ENCODE peak calls at places on chromosomes 16 and 17, in five cellular contexts. One of them, this sample, is unnamed.

GRCh38 chr16:88618182-88618955 is 20.0 kb upstream of the IL17C start:
- DNase-seq in fibroblast of lung: no peak
- DNase-seq in Karpas-422: no peak
- DNase-seq in H9: no peak
- DNase-seq in OCI-LY7: no peak
- DNase-seq in this sample: no peak

GRCh38 chr16:1168837-1169236 is 15.9 kb downstream of the CACNA1H start:
- DNase-seq in H9: no peak
- DNase-seq in Karpas-422: no peak
- DNase-seq in fibroblast of lung: no peak
- DNase-seq in OCI-LY7: no peak
- DNase-seq in this sample: no peak

GRCh38 chr17:50871369-50871768 is 5.2 kb upstream of the TOB1 start:
- DNase-seq in Karpas-422: no peak
- DNase-seq in H9: peak; percentile 3
- DNase-seq in fibroblast of lung: no peak
- DNase-seq in OCI-LY7: no peak
- DNase-seq in this sample: peak; percentile 50

GRCh38 chr16:11914210-11914758 is 1.5 kb downstream of the GSPT1 start:
- DNase-seq in Karpas-422: peak; percentile 54
- DNase-seq in fibroblast of lung: peak; percentile 6
- DNase-seq in H9: no peak
- DNase-seq in OCI-LY7: peak; percentile 37
- DNase-seq in this sample: no peak

GRCh38 chr17:74386397-74386796 is 19.1 kb downstream of the GPR142 start:
- DNase-seq in OCI-LY7: no peak
- DNase-seq in Karpas-422: no peak
- DNase-seq in fibroblast of lung: no peak
- DNase-seq in H9: no peak
- DNase-seq in this sample: no peak

GRCh38 chr17:40448213-40448638 is 5.0 kb downstream of the IGFBP4 start:
- DNase-seq in H9: no peak
- DNase-seq in Karpas-422: no peak
- DNase-seq in fibroblast of lung: peak; percentile 60
- DNase-seq in OCI-LY7: no peak
- DNase-seq in this sample: peak; percentile 73

GRCh38 chr17:67942810-67943209 is 53.5 kb downstream of the C17orf58 start:
- DNase-seq in OCI-LY7: peak; percentile 15
- DNase-seq in H9: no peak
- DNase-seq in fibroblast of lung: peak; percentile 12
- DNase-seq in Karpas-422: no peak
- DNase-seq in this sample: no peak

GRCh38 chr16:72270531-72270930 is 98.6 kb upstream of the PMFBP1 start:
- DNase-seq in H9: no peak
- DNase-seq in Karpas-422: no peak
- DNase-seq in OCI-LY7: no peak
- DNase-seq in fibroblast of lung: no peak
- DNase-seq in this sample: no peak

GRCh38 chr17:72099919-72100318 is 20.9 kb upstream of the SOX9 start:
- DNase-seq in fibroblast of lung: peak; percentile 33
- DNase-seq in OCI-LY7: no peak
- DNase-seq in Karpas-422: no peak
- DNase-seq in H9: no peak
- DNase-seq in this sample: no peak

GRCh38 chr17:146983-147761 is 9.8 kb downstream of the SCGB1C2 start:
- DNase-seq in OCI-LY7: no peak
- DNase-seq in Karpas-422: no peak
- DNase-seq in fibroblast of lung: no peak
- DNase-seq in H9: no peak
- DNase-seq in this sample: no peak

GRCh38 chr16:11372073-11372923 is 27.0 kb downstream of the RMI2 start:
- DNase-seq in Karpas-422: no peak
- DNase-seq in H9: no peak
- DNase-seq in OCI-LY7: no peak
- DNase-seq in fibroblast of lung: no peak
- DNase-seq in this sample: no peak

GRCh38 chr16:83955218-83956130 is 2.4 kb downstream of the OSGIN1 start:
- DNase-seq in fibroblast of lung: peak; percentile 52
- DNase-seq in H9: no peak
- DNase-seq in Karpas-422: no peak
- DNase-seq in OCI-LY7: no peak
- DNase-seq in this sample: no peak

GRCh38 chr16:16960785-16961184 is 510.0 kb downstream of the XYLT1 start:
- DNase-seq in H9: peak; percentile 60
- DNase-seq in fibroblast of lung: no peak
- DNase-seq in Karpas-422: no peak
- DNase-seq in OCI-LY7: no peak
- DNase-seq in this sample: no peak

GRCh38 chr17:13266596-13266995 is 248.8 kb upstream of the ELAC2 start:
- DNase-seq in Karpas-422: no peak
- DNase-seq in OCI-LY7: no peak
- DNase-seq in H9: no peak
- DNase-seq in fibroblast of lung: no peak
- DNase-seq in this sample: no peak

GRCh38 chr17:19401321-19402010 is 9.6 kb upstream of the RNF112 start:
- DNase-seq in fibroblast of lung: no peak
- DNase-seq in H9: no peak
- DNase-seq in Karpas-422: no peak
- DNase-seq in OCI-LY7: no peak
- DNase-seq in this sample: no peak

GRCh38 chr17:48307814-48308411 is 122.1 kb downstream of the SKAP1 start:
- DNase-seq in H9: peak; percentile 71
- DNase-seq in OCI-LY7: peak; percentile 70
- DNase-seq in Karpas-422: peak; percentile 79
- DNase-seq in fibroblast of lung: peak; percentile 80
- DNase-seq in this sample: peak; percentile 54

GRCh38 chr17:73196500-73196899 is 3.6 kb downstream of the COG1 start:
- DNase-seq in OCI-LY7: no peak
- DNase-seq in fibroblast of lung: peak; percentile 38
- DNase-seq in Karpas-422: no peak
- DNase-seq in H9: peak; percentile 85
- DNase-seq in this sample: no peak

GRCh38 chr17:80426671-80427326 is 11.8 kb downstream of the ENDOV start:
- DNase-seq in fibroblast of lung: peak; percentile 51
- DNase-seq in OCI-LY7: peak; percentile 89
- DNase-seq in H9: peak; percentile 93
- DNase-seq in Karpas-422: peak; percentile 93
- DNase-seq in this sample: peak; percentile 82
- H2AFZ ChIP-seq in fibroblast of lung: no peak overlapping the region
- H2AFZ ChIP-seq in OCI-LY7: no peak overlapping the region
- H2AFZ ChIP-seq in H9: no peak overlapping the region
- H2AFZ ChIP-seq in Karpas-422: no peak overlapping the region
- H2AFZ ChIP-seq in this sample: peak overlapping the region; percentile 52

GRCh38 chr16:5557966-5558365 is 460.4 kb upstream of the EEF2KMT start:
- DNase-seq in H9: no peak
- DNase-seq in OCI-LY7: no peak
- DNase-seq in Karpas-422: peak; percentile 55
- DNase-seq in fibroblast of lung: no peak
- DNase-seq in this sample: no peak

GRCh38 chr16:5557448-5557847 is 459.9 kb upstream of the EEF2KMT start:
- DNase-seq in Karpas-422: no peak
- DNase-seq in OCI-LY7: no peak
- DNase-seq in H9: no peak
- DNase-seq in fibroblast of lung: no peak
- DNase-seq in this sample: no peak

DNA sequence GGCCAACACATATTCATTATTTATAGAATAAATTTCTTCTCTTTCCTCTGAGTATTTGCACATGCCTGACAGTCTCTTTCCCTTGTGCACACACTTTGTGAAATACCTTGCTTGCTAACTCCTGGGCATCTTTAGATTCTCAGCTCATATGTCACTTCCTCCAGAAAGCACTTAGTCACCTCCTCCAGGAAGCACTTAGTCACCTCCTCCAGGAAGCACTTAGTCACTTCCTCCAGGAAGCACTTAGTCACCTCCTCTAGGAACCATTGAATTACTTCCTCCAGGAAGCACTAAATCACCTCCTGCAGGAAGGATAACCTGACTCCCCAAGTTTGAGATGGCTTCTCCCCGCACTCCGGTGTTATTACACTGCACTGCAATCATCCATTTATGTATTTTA is 462.5 kb upstream of the EEF2KMT start:
- DNase-seq in OCI-LY7: peak; percentile 1
- DNase-seq in Karpas-422: peak; percentile 70
- DNase-seq in fibroblast of lung: no peak
- DNase-seq in H9: no peak
- DNase-seq in this sample: no peak
- H2AFZ ChIP-seq in OCI-LY7: peak overlapping the region; percentile 58
- H2AFZ ChIP-seq in Karpas-422: no peak overlapping the region
- H2AFZ ChIP-seq in fibroblast of lung: no peak overlapping the region
- H2AFZ ChIP-seq in H9: no peak overlapping the region
- H2AFZ ChIP-seq in this sample: no peak overlapping the region

GRCh38 chr17:83194761-83195329 is 115.4 kb downstream of the METRNL start:
- DNase-seq in fibroblast of lung: no peak
- DNase-seq in H9: no peak
- DNase-seq in Karpas-422: no peak
- DNase-seq in OCI-LY7: no peak
- DNase-seq in this sample: no peak
- H2AFZ ChIP-seq in fibroblast of lung: no peak overlapping the region
- H2AFZ ChIP-seq in H9: no peak overlapping the region
- H2AFZ ChIP-seq in Karpas-422: no peak overlapping the region
- H2AFZ ChIP-seq in OCI-LY7: no peak overlapping the region
- H2AFZ ChIP-seq in this sample: no peak overlapping the region

DNA sequence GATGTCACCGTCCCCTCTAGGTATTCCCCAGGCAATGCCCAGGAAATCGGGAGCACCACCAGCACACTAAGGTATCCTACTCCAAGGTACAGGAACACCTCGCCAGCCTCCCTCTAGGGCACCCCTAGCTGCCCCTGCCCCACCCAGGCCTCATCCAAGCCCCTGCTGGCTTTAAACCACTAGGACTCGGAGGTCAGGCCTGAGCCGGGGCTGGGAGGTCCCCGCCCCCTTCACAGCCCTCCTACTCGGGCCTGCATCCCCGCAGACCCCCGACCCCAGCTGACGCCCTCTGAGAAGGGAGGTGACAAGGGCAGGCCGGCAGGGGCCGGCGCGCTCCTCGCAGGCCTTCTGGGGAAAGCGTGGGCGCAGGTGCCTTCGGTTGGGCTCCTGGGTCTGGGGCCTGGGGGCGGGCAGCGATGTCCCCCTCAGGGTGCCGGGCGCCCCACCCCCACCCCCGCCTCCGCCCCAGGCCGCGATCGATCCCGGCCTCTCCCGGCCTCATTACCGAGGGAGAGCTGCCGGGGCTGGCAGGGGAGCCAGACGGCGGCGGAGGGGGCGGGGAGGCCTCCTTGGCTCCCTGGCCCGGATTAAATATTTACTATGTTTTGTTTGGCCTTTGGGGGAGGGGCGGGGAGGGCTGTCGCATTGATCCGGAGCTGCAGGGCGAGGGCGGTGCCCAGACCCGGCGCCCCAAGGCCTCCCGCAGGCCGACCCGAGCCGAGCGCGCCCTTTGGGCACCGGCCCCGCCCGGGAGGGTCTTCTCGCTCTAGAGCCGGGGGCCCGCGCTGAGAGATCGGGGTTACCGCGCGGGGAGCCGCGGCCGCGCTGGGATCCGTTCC is 27.3 kb downstream of the RTN4RL1 start:
- DNase-seq in H9: peak; percentile 76
- DNase-seq in OCI-LY7: no peak
- DNase-seq in Karpas-422: no peak
- DNase-seq in fibroblast of lung: no peak
- DNase-seq in this sample: no peak
- H2AFZ ChIP-seq in H9: no peak overlapping the region
- H2AFZ ChIP-seq in OCI-LY7: no peak overlapping the region
- H2AFZ ChIP-seq in Karpas-422: no peak overlapping the region
- H2AFZ ChIP-seq in fibroblast of lung: no peak overlapping the region
- H2AFZ ChIP-seq in this sample: no peak overlapping the region

GRCh38 chr16:57749872-57750452 is 14.4 kb downstream of the KATNB1 start:
- DNase-seq in fibroblast of lung: no peak
- DNase-seq in OCI-LY7: no peak
- DNase-seq in H9: no peak
- DNase-seq in Karpas-422: no peak
- DNase-seq in this sample: no peak
- H2AFZ ChIP-seq in fibroblast of lung: no peak overlapping the region
- H2AFZ ChIP-seq in OCI-LY7: no peak overlapping the region
- H2AFZ ChIP-seq in H9: no peak overlapping the region
- H2AFZ ChIP-seq in Karpas-422: no peak overlapping the region
- H2AFZ ChIP-seq in this sample: no peak overlapping the region

DNA sequence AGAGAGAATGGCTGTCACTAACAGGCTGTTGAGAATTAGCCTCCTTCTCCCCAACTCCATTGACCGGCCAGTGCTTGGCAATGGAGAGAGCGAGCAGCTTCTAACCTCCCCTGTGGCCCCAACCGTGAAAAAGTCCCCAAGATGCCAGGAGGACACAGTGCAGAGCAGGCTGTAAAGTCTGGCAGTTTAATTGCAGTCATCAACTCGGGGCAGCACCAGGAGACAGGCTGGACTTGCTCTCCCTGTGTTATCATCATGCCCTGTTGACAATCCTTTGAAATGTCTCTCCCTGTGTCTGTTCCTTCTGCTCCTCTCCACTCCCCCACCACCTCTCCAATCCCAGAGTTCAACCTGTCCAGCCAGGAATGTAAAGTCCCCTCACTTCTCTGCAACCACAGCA is 721 bp upstream of the CDRT4 start:
- DNase-seq in Karpas-422: no peak
- DNase-seq in fibroblast of lung: no peak
- DNase-seq in H9: no peak
- DNase-seq in OCI-LY7: no peak
- DNase-seq in this sample: no peak
- H2AFZ ChIP-seq in Karpas-422: no peak overlapping the region
- H2AFZ ChIP-seq in fibroblast of lung: no peak overlapping the region
- H2AFZ ChIP-seq in H9: no peak overlapping the region
- H2AFZ ChIP-seq in OCI-LY7: no peak overlapping the region
- H2AFZ ChIP-seq in this sample: no peak overlapping the region